ENCODE peak calls at places on chromosome 17, in four cellular contexts. Y is MM.1S, K is GM13976, L is body of pancreas. A is an unnamed sample.

GRCh38 chr17:59511726-59512125 is 53.7 kb upstream of the DHX40 start:
- DNase-seq in Y (no peak), K (no peak), L (no peak), A (no peak)

GRCh38 chr17:7313028-7313889 is 1.9 kb downstream of the GPS2 start:
- DNase-seq in Y (no peak), K (no peak), L (no peak), A (peak)

GRCh38 chr17:58335779-58336455 is 7.3 kb upstream of the TSPOAP1 start:
- DNase-seq in Y (peak), K (no peak), L (no peak), A (no peak)

GRCh38 chr17:48611681-48612455 is 1.1 kb upstream of the HOXB7 start:
- DNase-seq in Y (no peak), K (no peak), L (no peak), A (peak)

GRCh38 chr17:36643086-36643685 is 41.8 kb downstream of the MRM1 start:
- DNase-seq in Y (no peak), K (no peak), L (no peak), A (no peak)

GRCh38 chr17:37488009-37488604 is 1.6 kb upstream of the DUSP14 start:
- DNase-seq in Y (peak), K (peak), L (no peak), A (peak)

GRCh38 chr17:7561028-7561575 is 617 bp upstream of the SENP3 start:
- DNase-seq in Y (peak), K (peak), L (peak), A (peak)

GRCh38 chr17:60863892-60864673 is 186.4 kb downstream of the BCAS3 start:
- DNase-seq in Y (peak), K (no peak), L (no peak), A (no peak)

GRCh38 chr17:27544350-27545131 is 86.4 kb upstream of the LGALS9 start:
- DNase-seq in Y (peak), K (peak), L (no peak), A (no peak)

GRCh38 chr17:79332011-79332410 is 257.4 kb downstream of the ENGASE start:
- DNase-seq in Y (no peak), K (no peak), L (no peak), A (no peak)

GRCh38 chr17:79330229-79330628 is 255.6 kb downstream of the ENGASE start:
- DNase-seq in Y (no peak), K (no peak), L (no peak), A (no peak)

GRCh38 chr17:79326814-79327213 is 252.2 kb downstream of the ENGASE start:
- DNase-seq in Y (no peak), K (no peak), L (no peak), A (no peak)

GRCh38 chr17:79331492-79331891 is 256.9 kb downstream of the ENGASE start:
- DNase-seq in Y (peak), K (no peak), L (no peak), A (no peak)

GRCh38 chr17:79330696-79331095 is 256.1 kb downstream of the ENGASE start:
- DNase-seq in Y (no peak), K (no peak), L (no peak), A (no peak)
- TF ChIP-seq CTCF in Y (no peak), K (no peak), L (no peak), A (no peak)

GRCh38 chr17:62780273-62780672 is 27.8 kb downstream of the MARCHF10 start:
- DNase-seq in Y (no peak), K (no peak), L (peak), A (peak)
- TF ChIP-seq CTCF in Y (no peak), K (no peak), L (no peak), A (no peak)

GRCh38 chr17:18033442-18034099 is 5.4 kb downstream of the ATPAF2 start:
- DNase-seq in Y (peak), K (peak), L (peak), A (peak)
- TF ChIP-seq CTCF in Y (peak), K (peak), L (peak), A (peak)

DNA sequence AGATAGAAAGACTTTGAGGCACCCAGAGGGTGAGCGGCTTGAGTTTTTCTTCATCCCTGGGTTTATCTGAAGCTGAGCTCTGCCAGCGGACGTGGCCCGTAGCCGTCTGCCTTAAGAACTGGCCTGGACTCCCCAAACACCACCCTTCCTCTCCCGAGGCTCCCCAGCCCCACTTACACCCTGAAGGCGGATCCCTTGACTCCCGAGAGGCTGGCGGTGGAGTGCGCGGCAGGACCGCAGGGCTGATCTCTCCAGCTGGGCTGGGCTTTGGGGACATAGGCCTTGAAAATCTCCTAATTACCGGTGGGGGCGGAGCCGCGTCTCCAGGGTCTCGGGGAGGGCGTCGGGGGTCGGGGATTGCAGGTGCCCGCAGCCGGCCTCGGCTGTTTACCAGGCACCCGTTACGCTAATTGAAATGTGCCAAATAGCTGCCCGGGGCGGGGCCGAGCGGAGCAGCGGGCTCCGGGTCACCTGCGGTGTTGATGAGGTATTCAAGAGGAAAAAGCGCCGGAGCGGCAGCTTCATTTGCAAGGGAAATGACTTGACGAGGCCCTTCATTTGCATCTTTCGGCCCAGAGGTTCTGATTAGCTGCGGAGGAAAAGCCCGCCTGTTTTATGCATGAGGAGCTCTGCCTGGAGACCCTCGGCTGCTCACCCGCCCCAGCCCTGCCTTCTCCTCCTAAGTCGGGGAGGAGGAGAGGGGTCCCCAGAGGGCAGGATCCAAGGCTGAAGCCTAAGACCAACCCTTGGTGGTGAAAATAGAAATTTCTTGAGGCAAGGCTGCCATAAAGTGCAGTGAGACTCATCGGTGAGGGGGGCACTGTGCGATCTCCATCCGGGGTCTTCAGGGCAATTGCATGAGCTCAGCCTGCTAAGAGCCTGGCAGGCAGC is 100.7 kb downstream of the MGAT5B start:
- DNase-seq in Y (peak), K (peak), L (peak), A (peak)
- TF ChIP-seq CTCF in Y (no peak), K (no peak), L (no peak), A (no peak)

DNA sequence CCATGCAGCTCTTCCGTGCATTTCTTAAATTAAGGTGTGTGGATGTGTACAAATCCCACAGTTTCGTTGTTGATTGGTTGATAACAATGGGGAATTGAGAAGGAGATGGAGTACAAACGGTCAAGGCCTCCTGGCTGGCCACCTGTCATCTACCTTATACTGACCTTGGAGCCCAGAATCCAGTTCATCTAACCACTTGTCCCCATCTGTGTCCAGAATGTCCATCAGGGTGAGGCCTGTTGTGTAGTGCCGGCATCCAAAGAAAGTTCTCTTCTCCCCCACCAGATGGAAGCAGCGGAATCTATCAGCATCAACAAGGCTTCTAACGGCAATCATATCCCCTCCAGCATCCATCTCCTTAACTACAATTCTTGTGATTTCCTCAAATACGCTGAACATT is 1.5 kb downstream of the GSDMB start:
- DNase-seq in Y (no peak), K (no peak), L (no peak), A (peak)
- TF ChIP-seq CTCF in Y (no peak), K (no peak), L (no peak), A (no peak)

GRCh38 chr17:74153821-74154430 is 49.6 kb upstream of the RPL38 start:
- DNase-seq in Y (no peak), K (no peak), L (no peak), A (no peak)
- TF ChIP-seq CTCF in Y (no peak), K (no peak), L (no peak), A (no peak)

DNA sequence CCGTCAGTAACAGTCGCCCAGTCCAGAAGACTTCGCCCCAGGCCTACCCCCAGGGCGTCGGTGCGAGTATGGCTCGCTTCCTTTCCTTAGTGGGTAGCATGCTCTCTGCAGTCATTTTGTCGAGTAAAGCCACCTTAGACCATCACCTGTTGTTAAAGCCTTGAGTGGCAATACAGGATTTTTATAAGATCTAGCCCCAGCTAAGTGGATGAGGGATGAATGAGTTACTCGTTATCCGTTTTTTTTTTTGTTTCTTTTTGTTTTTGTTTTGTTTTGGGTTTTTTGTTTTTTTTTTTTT is 322 bp upstream of the KLHL11 start:
- DNase-seq in Y (no peak), K (no peak), L (no peak), A (no peak)
- TF ChIP-seq CTCF in Y (no peak), K (no peak), L (no peak), A (no peak)

GRCh38 chr17:38783227-38783626 is 16.1 kb downstream of the PIP4K2B start:
- DNase-seq in Y (no peak), K (no peak), L (no peak), A (no peak)
- TF ChIP-seq CTCF in Y (no peak), K (no peak), L (no peak), A (no peak)